ENCODE peak calls at places on chromosome 1, in seven cellular contexts. One of them, this sample, is unnamed.

GRCh38 chr1:230037261-230037660 is 29.8 kb upstream of the GALNT2 start:
- DNase-seq in NCI-H187 treated with DMSO at 0.1 percent for 48 hours: no peak
- DNase-seq in iPS-NIHi11: no peak
- DNase-seq in stimulated activated CD4-positive, alpha-beta T cell treated with anti-CD3 and anti-CD28 coated beads, Interleukin-1b, Interleukin-23, amount 100 ng/mL, for 1 hour: no peak
- DNase-seq in mesothelial cell of epicardium: no peak
- DNase-seq in T47D: no peak
- DNase-seq in GM13976: no peak
- DNase-seq in this sample: no peak

GRCh38 chr1:68218485-68218884 is 13.8 kb downstream of the WLS start:
- DNase-seq in NCI-H187 treated with DMSO at 0.1 percent for 48 hours: no peak
- DNase-seq in T47D: no peak
- DNase-seq in GM13976: no peak
- DNase-seq in stimulated activated CD4-positive, alpha-beta T cell treated with anti-CD3 and anti-CD28 coated beads, Interleukin-1b, Interleukin-23, amount 100 ng/mL, for 1 hour: no peak
- DNase-seq in mesothelial cell of epicardium: no peak
- DNase-seq in iPS-NIHi11: no peak
- DNase-seq in this sample: no peak

GRCh38 chr1:179031855-179032513 is 6.3 kb downstream of the FAM20B start:
- DNase-seq in NCI-H187 treated with DMSO at 0.1 percent for 48 hours: no peak
- DNase-seq in GM13976: no peak
- DNase-seq in T47D: no peak
- DNase-seq in mesothelial cell of epicardium: no peak
- DNase-seq in iPS-NIHi11: no peak
- DNase-seq in stimulated activated CD4-positive, alpha-beta T cell treated with anti-CD3 and anti-CD28 coated beads, Interleukin-1b, Interleukin-23, amount 100 ng/mL, for 1 hour: no peak
- DNase-seq in this sample: no peak

GRCh38 chr1:68221971-68222355 is 10.4 kb downstream of the WLS start:
- DNase-seq in NCI-H187 treated with DMSO at 0.1 percent for 48 hours: no peak
- DNase-seq in GM13976: no peak
- DNase-seq in T47D: no peak
- DNase-seq in iPS-NIHi11: no peak
- DNase-seq in mesothelial cell of epicardium: no peak
- DNase-seq in stimulated activated CD4-positive, alpha-beta T cell treated with anti-CD3 and anti-CD28 coated beads, Interleukin-1b, Interleukin-23, amount 100 ng/mL, for 1 hour: no peak
- DNase-seq in this sample: no peak

GRCh38 chr1:226962421-226963391 is 22.6 kb downstream of the COQ8A start:
- DNase-seq in iPS-NIHi11: no peak
- DNase-seq in NCI-H187 treated with DMSO at 0.1 percent for 48 hours: no peak
- DNase-seq in T47D: no peak
- DNase-seq in mesothelial cell of epicardium: no peak
- DNase-seq in GM13976: no peak
- DNase-seq in stimulated activated CD4-positive, alpha-beta T cell treated with anti-CD3 and anti-CD28 coated beads, Interleukin-1b, Interleukin-23, amount 100 ng/mL, for 1 hour: no peak
- DNase-seq in this sample: no peak

GRCh38 chr1:93817819-93818569 is 61.0 kb downstream of the DNTTIP2 start:
- DNase-seq in T47D: no peak
- DNase-seq in iPS-NIHi11: no peak
- DNase-seq in NCI-H187 treated with DMSO at 0.1 percent for 48 hours: no peak
- DNase-seq in stimulated activated CD4-positive, alpha-beta T cell treated with anti-CD3 and anti-CD28 coated beads, Interleukin-1b, Interleukin-23, amount 100 ng/mL, for 1 hour: no peak
- DNase-seq in GM13976: no peak
- DNase-seq in mesothelial cell of epicardium: no peak
- DNase-seq in this sample: peak

GRCh38 chr1:208929575-208929974 is 653.9 kb upstream of the CAMK1G start:
- DNase-seq in mesothelial cell of epicardium: no peak
- DNase-seq in iPS-NIHi11: no peak
- DNase-seq in stimulated activated CD4-positive, alpha-beta T cell treated with anti-CD3 and anti-CD28 coated beads, Interleukin-1b, Interleukin-23, amount 100 ng/mL, for 1 hour: no peak
- DNase-seq in NCI-H187 treated with DMSO at 0.1 percent for 48 hours: no peak
- DNase-seq in GM13976: no peak
- DNase-seq in T47D: no peak
- DNase-seq in this sample: no peak

GRCh38 chr1:158019177-158019868 is 25.9 kb downstream of the KIRREL1 start:
- DNase-seq in iPS-NIHi11: peak
- DNase-seq in GM13976: no peak
- DNase-seq in stimulated activated CD4-positive, alpha-beta T cell treated with anti-CD3 and anti-CD28 coated beads, Interleukin-1b, Interleukin-23, amount 100 ng/mL, for 1 hour: no peak
- DNase-seq in mesothelial cell of epicardium: peak
- DNase-seq in T47D: peak
- DNase-seq in NCI-H187 treated with DMSO at 0.1 percent for 48 hours: no peak
- DNase-seq in this sample: no peak